ENCODE peak calls at places on chromosomes 1 and 21, in ten cellular contexts. J is AG09319, R is cardiac fibroblast, Y is RWPE1, K is AG04450, X is GM13976, V is left ventricle myocardium inferior, F is spleen, L is endothelial cell of umbilical vein, P is heart right ventricle. E is an unnamed sample.

GRCh38 chr1:67947114-67947513 is 103.3 kb downstream of the DIRAS3 start:
- DNase-seq in R (no peak), K (no peak), L (peak), Y (no peak), X (no peak), F (no peak), V (peak), J (no peak), P (peak), E (no peak)

GRCh38 chr1:45067806-45068205 is 55.8 kb downstream of the UROD start:
- DNase-seq in X (no peak), V (no peak), K (no peak), J (no peak), L (no peak), F (no peak), Y (no peak), P (no peak), R (no peak), E (no peak)

GRCh38 chr1:7032992-7033391 is 247.7 kb downstream of the CAMTA1 start:
- DNase-seq in F (no peak), P (no peak), R (no peak), J (no peak), V (no peak), Y (no peak), X (no peak), K (no peak), L (no peak), E (no peak)

GRCh38 chr1:225651872-225652725 is 824 bp downstream of the ENAH start:
- DNase-seq in F (no peak), J (no peak), R (peak), X (no peak), V (peak), K (no peak), L (no peak), P (no peak), Y (peak), E (no peak)

GRCh38 chr1:145961425-145962156 is 2.8 kb downstream of the ANKRD34A start:
- DNase-seq in Y (peak), L (no peak), J (no peak), F (peak), K (no peak), V (peak), X (peak), P (peak), R (peak), E (no peak)

GRCh38 chr1:89295187-89295586 is 22.5 kb upstream of the GBP5 start:
- DNase-seq in L (no peak), F (no peak), R (no peak), P (no peak), Y (no peak), X (no peak), V (no peak), K (no peak), J (no peak), E (no peak)

GRCh38 chr1:9946315-9946714 is 3.0 kb downstream of the NMNAT1 start:
- DNase-seq in Y (no peak), V (no peak), L (no peak), K (no peak), R (no peak), J (no peak), P (no peak), X (no peak), F (no peak), E (no peak)

GRCh38 chr21:41280115-41280919 is 36.3 kb upstream of the FAM3B start:
- DNase-seq in Y (no peak), L (no peak), J (peak), R (peak), K (peak), X (no peak), F (no peak), V (no peak), P (no peak), E (no peak)

GRCh38 chr1:100122177-100122576 is 10.6 kb downstream of the SASS6 start:
- DNase-seq in K (no peak), V (no peak), J (peak), X (no peak), L (no peak), F (no peak), P (no peak), R (no peak), Y (no peak), E (no peak)

GRCh38 chr1:244918422-244919319 is 54.3 kb upstream of the HNRNPU start:
- DNase-seq in V (peak), X (peak), J (no peak), P (peak), Y (no peak), L (peak), F (peak), R (peak), K (no peak), E (peak)

GRCh38 chr1:71054281-71054731 is 6.7 kb upstream of the PTGER3 start:
- DNase-seq in R (no peak), J (no peak), K (no peak), Y (no peak), P (peak), X (no peak), F (peak), L (no peak), V (no peak), E (no peak)

GRCh38 chr1:165070675-165071074 is 285.8 kb downstream of the LMX1A start:
- DNase-seq in P (no peak), X (no peak), V (no peak), J (no peak), R (no peak), L (no peak), K (no peak), F (no peak), Y (no peak), E (no peak)

GRCh38 chr21:20999567-21000169 is 1.5 kb downstream of the NCAM2 start:
- DNase-seq in P (no peak), J (no peak), K (no peak), Y (peak), R (peak), X (peak), L (peak), F (no peak), V (no peak), E (no peak)

GRCh38 chr1:4306559-4307467 is 347.6 kb upstream of the AJAP1 start:
- DNase-seq in P (peak), F (no peak), L (no peak), X (no peak), R (no peak), J (no peak), V (peak), Y (no peak), K (no peak), E (no peak)

GRCh38 chr1:118338991-118339390 is 154.0 kb upstream of the SPAG17 start:
- DNase-seq in P (no peak), V (no peak), Y (no peak), J (no peak), X (no peak), L (no peak), R (peak), F (no peak), K (no peak), E (no peak)

GRCh38 chr1:23475641-23476040 is 8.3 kb downstream of the ASAP3 start:
- DNase-seq in J (no peak), P (no peak), V (no peak), K (no peak), F (no peak), L (no peak), X (no peak), R (peak), Y (no peak), E (no peak)

GRCh38 chr1:154971341-154971998 is 923 bp upstream of the SHC1 start:
- DNase-seq in P (no peak), V (peak), K (no peak), L (no peak), F (peak), J (no peak), Y (no peak), R (no peak), X (no peak), E (no peak)

GRCh38 chr1:225697437-225697836 is 44.5 kb upstream of the ENAH start:
- DNase-seq in L (no peak), X (no peak), J (no peak), R (no peak), P (peak), K (no peak), V (peak), F (no peak), Y (no peak), E (no peak)

GRCh38 chr21:41717573-41718330 is 49.1 kb downstream of the RIPK4 start:
- DNase-seq in J (no peak), Y (no peak), L (no peak), P (no peak), V (no peak), K (no peak), X (no peak), R (no peak), F (no peak), E (no peak)

GRCh38 chr1:75079535-75080290 is 54.5 kb upstream of the LHX8 start:
- DNase-seq in F (no peak), Y (no peak), J (no peak), K (no peak), L (peak), P (no peak), R (no peak), X (no peak), V (no peak), E (no peak)

GRCh38 chr1:21318714-21319159 is 28.5 kb upstream of the ECE1 start:
- DNase-seq in L (no peak), V (peak), R (peak), X (no peak), J (no peak), F (no peak), Y (no peak), P (peak), K (no peak), E (no peak)

GRCh38 chr1:206581571-206581981 is 30.7 kb downstream of the EIF2D start:
- DNase-seq in J (no peak), L (no peak), X (no peak), P (no peak), R (peak), K (no peak), F (peak), V (peak), Y (no peak), E (no peak)

GRCh38 chr1:198168180-198168579 is 11.4 kb downstream of the NEK7 start:
- DNase-seq in Y (no peak), L (no peak), X (no peak), K (no peak), P (no peak), F (no peak), R (peak), J (no peak), V (no peak), E (no peak)

GRCh38 chr1:156897078-156897825 is 3.7 kb downstream of the PEAR1 start:
- DNase-seq in L (peak), V (no peak), F (no peak), Y (peak), J (no peak), X (no peak), R (peak), K (no peak), P (no peak), E (no peak)

GRCh38 chr1:68204965-68205630 is 27.2 kb downstream of the WLS start:
- DNase-seq in R (no peak), X (no peak), P (peak), Y (no peak), J (no peak), K (no peak), V (no peak), F (no peak), L (peak), E (no peak)

GRCh38 chr21:42456457-42456856 is 39.6 kb downstream of the RSPH1 start:
- DNase-seq in R (no peak), K (no peak), V (no peak), P (no peak), L (no peak), J (no peak), Y (no peak), X (no peak), F (peak), E (no peak)

GRCh38 chr1:234608026-234608719 is 1.8 kb downstream of the IRF2BP2 start:
- DNase-seq in V (peak), L (peak), F (peak), Y (peak), J (no peak), P (peak), X (peak), K (no peak), R (peak), E (peak)

GRCh38 chr1:230114245-230114651 is 47.2 kb downstream of the GALNT2 start:
- DNase-seq in J (no peak), X (no peak), F (no peak), K (no peak), Y (no peak), R (peak), P (no peak), V (no peak), L (no peak), E (no peak)

GRCh38 chr1:214331180-214331579 is 50.2 kb downstream of the SMYD2 start:
- DNase-seq in K (no peak), V (peak), X (no peak), F (no peak), J (no peak), Y (no peak), L (no peak), P (no peak), R (no peak), E (no peak)

GRCh38 chr1:162206749-162207635 is 137.5 kb downstream of the NOS1AP start:
- DNase-seq in J (no peak), V (no peak), F (no peak), P (no peak), X (no peak), K (no peak), L (no peak), Y (no peak), R (peak), E (no peak)

GRCh38 chr1:226711976-226712778 is 26.9 kb downstream of the ITPKB start:
- DNase-seq in L (no peak), K (no peak), Y (no peak), P (no peak), X (peak), F (no peak), R (no peak), V (no peak), J (no peak), E (peak)

GRCh38 chr1:3219005-3219724 is 150.2 kb downstream of the PRDM16 start:
- DNase-seq in V (peak), R (peak), P (peak), K (no peak), F (no peak), L (no peak), X (no peak), J (no peak), Y (no peak), E (no peak)

GRCh38 chr21:41228006-41228370 is 60.0 kb downstream of the BACE2 start:
- DNase-seq in P (no peak), V (no peak), X (no peak), K (no peak), R (no peak), F (no peak), J (no peak), Y (no peak), L (no peak), E (no peak)

GRCh38 chr21:32508558-32508957 is 76.8 kb downstream of the TCP10L start:
- DNase-seq in V (no peak), R (no peak), L (no peak), P (no peak), F (no peak), J (no peak), Y (no peak), K (no peak), X (no peak), E (no peak)

GRCh38 chr1:25431495-25432363 is 1.0 kb downstream of the MACO1 start:
- DNase-seq in K (no peak), F (no peak), V (peak), R (no peak), L (peak), P (no peak), X (peak), J (no peak), Y (no peak), E (no peak)

GRCh38 chr1:242813490-242814091 is 289.1 kb upstream of the PLD5 start:
- DNase-seq in V (no peak), Y (no peak), F (no peak), L (no peak), J (no peak), R (no peak), X (peak), K (no peak), P (no peak), E (peak)

GRCh38 chr1:47568763-47569162 is 130.9 kb downstream of the FOXD2 start:
- DNase-seq in J (no peak), F (peak), Y (no peak), X (no peak), K (no peak), P (no peak), L (peak), V (no peak), R (no peak), E (no peak)

GRCh38 chr1:7505094-7505838 is 265.8 kb upstream of the VAMP3 start:
- DNase-seq in P (no peak), R (no peak), F (no peak), K (no peak), X (no peak), J (no peak), V (no peak), Y (no peak), L (no peak), E (no peak)

GRCh38 chr1:110765640-110766335 is 91.0 kb upstream of the KCNA3 start:
- DNase-seq in L (peak), J (peak), V (no peak), P (no peak), Y (peak), F (no peak), R (peak), X (peak), K (peak), E (peak)

DNA sequence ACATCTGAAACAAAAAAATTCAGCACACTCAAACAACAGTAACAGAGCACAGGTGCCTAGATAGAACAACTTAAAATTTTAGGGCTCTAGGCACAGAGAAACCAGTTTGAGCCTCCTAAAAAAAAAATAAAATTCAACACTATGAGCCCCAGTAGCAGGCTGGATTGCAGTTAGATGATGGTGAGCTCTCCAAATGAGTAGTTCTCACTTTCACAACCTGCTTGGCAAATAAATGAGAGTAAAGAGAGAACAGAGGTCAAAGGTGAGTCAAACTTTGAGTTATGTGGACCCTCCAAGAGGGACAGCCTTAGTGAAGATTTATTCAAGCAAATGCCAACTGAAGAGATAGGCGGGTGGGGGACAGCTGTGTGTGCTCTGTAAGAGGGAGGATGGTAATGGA is 3.6 kb downstream of the BEND5 start:
- DNase-seq in X (no peak), F (no peak), L (no peak), Y (no peak), R (no peak), P (no peak), J (no peak), V (no peak), K (no peak), E (no peak)
- TF ChIP-seq CTCF in X (no peak), F (no peak), L (no peak), Y (no peak), R (no peak), P (no peak), J (no peak), V (no peak), K (no peak), E (no peak)

GRCh38 chr1:43554444-43554992 is 23.8 kb downstream of the PTPRF start:
- DNase-seq in P (no peak), R (peak), X (no peak), L (no peak), K (no peak), J (no peak), Y (no peak), V (no peak), F (no peak), E (peak)
- TF ChIP-seq CTCF in P (peak), R (peak), X (peak), L (peak), K (peak), J (peak), Y (no peak), V (peak), F (no peak), E (peak)

DNA sequence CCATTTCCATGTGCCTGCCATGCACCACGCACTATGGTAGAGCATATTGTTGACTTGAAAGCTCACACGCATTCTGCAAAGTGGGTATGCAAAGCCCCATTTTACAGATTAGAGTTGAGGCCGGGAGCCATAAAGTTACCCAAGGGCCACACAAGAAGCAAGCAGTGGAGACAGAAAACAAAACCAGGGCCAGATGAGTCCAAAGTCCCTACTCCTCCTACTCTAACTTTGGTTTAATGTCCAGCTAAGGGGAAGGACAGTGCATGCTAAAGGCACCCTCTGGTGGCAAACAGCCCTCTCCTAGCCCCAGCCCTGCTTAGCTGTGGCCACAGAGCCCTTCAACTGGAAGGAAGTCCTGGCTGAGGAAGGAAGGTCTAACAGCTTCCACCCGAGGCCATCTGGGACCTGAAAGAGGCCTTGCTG is 74.9 kb downstream of the SLC66A1 start:
- DNase-seq in L (no peak), P (no peak), V (no peak), X (no peak), Y (no peak), R (no peak), F (no peak), J (no peak), K (no peak), E (no peak)
- TF ChIP-seq CTCF in L (no peak), P (no peak), V (no peak), X (no peak), Y (no peak), R (no peak), F (no peak), J (no peak), K (no peak), E (no peak)

GRCh38 chr1:83006271-83006670 is 992.7 kb downstream of the TTLL7 start:
- DNase-seq in Y (no peak), L (no peak), P (no peak), J (no peak), F (no peak), X (no peak), R (no peak), V (no peak), K (no peak), E (no peak)
- TF ChIP-seq CTCF in Y (no peak), L (no peak), P (no peak), J (no peak), F (no peak), X (no peak), R (no peak), V (no peak), K (no peak), E (no peak)

GRCh38 chr1:43452789-43453441 is 816 bp downstream of the HYI start:
- DNase-seq in L (peak), P (no peak), X (no peak), Y (peak), V (no peak), R (peak), F (no peak), J (peak), K (no peak), E (no peak)

GRCh38 chr1:43455205-43455889 is 1.6 kb upstream of the HYI start:
- DNase-seq in V (no peak), Y (no peak), L (no peak), R (peak), F (no peak), X (no peak), K (no peak), J (no peak), P (no peak), E (no peak)

GRCh38 chr1:43453442-43454269 is at the start of gene HYI:
- DNase-seq in R (peak), Y (peak), L (peak), X (peak), K (peak), J (peak), V (peak), F (peak), P (peak), E (peak)

GRCh38 chr1:43451701-43452532 is 1.8 kb downstream of the HYI start:
- DNase-seq in P (no peak), K (no peak), R (no peak), Y (no peak), X (no peak), L (no peak), F (no peak), J (no peak), V (no peak), E (no peak)

GRCh38 chr1:43454270-43455011 is 710 bp upstream of the HYI start:
- DNase-seq in J (peak), X (peak), F (no peak), V (peak), K (peak), L (peak), Y (peak), R (peak), P (peak), E (peak)
- TF ChIP-seq CTCF in J (no peak), X (no peak), F (no peak), V (peak), K (peak), L (no peak), Y (no peak), R (peak), P (no peak), E (no peak)

E was measured in GM10248.